ENCODE peak calls at places on chromosomes 2 and 18, in seven cellular contexts. V is WTC11, Q is MCF 10A, B is tibial artery, Y is fibroblast of mammary gland, H is glutamatergic neuron, A is stomach. T is an unnamed sample.

GRCh38 chr2:241751776-241752175 is 17.3 kb downstream of the D2HGDH start:
- DNase-seq in B (no peak), H (no peak), V (no peak), Q (no peak), Y (no peak), A (no peak), T (no peak)

GRCh38 chr18:63683152-63683551 is 19.6 kb upstream of the SERPINB11 start:
- DNase-seq in Y (peak), Q (peak), B (no peak), A (peak), V (peak), H (no peak), T (no peak)

GRCh38 chr2:207600211-207600610 is 25.0 kb downstream of the METTL21A start:
- DNase-seq in H (no peak), V (no peak), A (no peak), Q (no peak), Y (no peak), B (no peak), T (no peak)

GRCh38 chr2:223007531-223007930 is 44.5 kb upstream of the KCNE4 start:
- DNase-seq in H (no peak), Q (no peak), Y (peak), V (no peak), A (no peak), B (no peak), T (no peak)

GRCh38 chr2:2222931-2223330 is 108.1 kb downstream of the MYT1L start:
- DNase-seq in H (no peak), V (no peak), Y (no peak), B (no peak), Q (no peak), A (no peak), T (no peak)

GRCh38 chr2:225074366-225074765 is 32.1 kb upstream of the DOCK10 start:
- DNase-seq in Y (peak), A (no peak), H (no peak), Q (no peak), V (no peak), B (no peak), T (no peak)

GRCh38 chr2:215758691-215759090 is 254.7 kb downstream of the MREG start:
- DNase-seq in V (no peak), B (no peak), H (no peak), Q (no peak), A (no peak), Y (peak), T (no peak)

GRCh38 chr18:21191596-21192307 is 50.3 kb upstream of the GREB1L start:
- DNase-seq in V (peak), Q (peak), H (peak), A (peak), B (peak), Y (peak), T (peak)

GRCh38 chr2:237298323-237299118 is 115.4 kb downstream of the COL6A3 start:
- DNase-seq in Y (peak), Q (peak), H (no peak), A (no peak), B (no peak), V (no peak), T (no peak)

GRCh38 chr2:6845312-6845711 is 20.4 kb downstream of the CMPK2 start:
- DNase-seq in Q (no peak), V (no peak), A (no peak), Y (no peak), B (no peak), H (no peak), T (no peak)

GRCh38 chr2:80086831-80087230 is 217.7 kb downstream of the LRRTM1 start:
- DNase-seq in H (no peak), B (no peak), Y (peak), V (no peak), Q (peak), A (no peak), T (no peak)

GRCh38 chr18:63199743-63200241 is 119.8 kb downstream of the BCL2 start:
- DNase-seq in Y (no peak), V (no peak), B (no peak), Q (no peak), A (no peak), H (no peak), T (no peak)

GRCh38 chr18:45059695-45060094 is 379.0 kb downstream of the SETBP1 start:
- DNase-seq in H (no peak), B (no peak), Q (peak), V (no peak), A (no peak), Y (peak), T (no peak)

GRCh38 chr2:8380026-8380425 is 301.8 kb upstream of the ID2 start:
- DNase-seq in V (no peak), B (peak), Y (no peak), A (no peak), Q (no peak), H (no peak), T (peak)

GRCh38 chr2:155350783-155351580 is 652.5 kb downstream of the KCNJ3 start:
- DNase-seq in Q (no peak), V (no peak), B (no peak), Y (no peak), H (no peak), A (no peak), T (no peak)

GRCh38 chr18:79637181-79637920 is 42.3 kb upstream of the CTDP1 start:
- DNase-seq in V (peak), B (no peak), Y (no peak), A (no peak), H (no peak), Q (no peak), T (no peak)

DNA sequence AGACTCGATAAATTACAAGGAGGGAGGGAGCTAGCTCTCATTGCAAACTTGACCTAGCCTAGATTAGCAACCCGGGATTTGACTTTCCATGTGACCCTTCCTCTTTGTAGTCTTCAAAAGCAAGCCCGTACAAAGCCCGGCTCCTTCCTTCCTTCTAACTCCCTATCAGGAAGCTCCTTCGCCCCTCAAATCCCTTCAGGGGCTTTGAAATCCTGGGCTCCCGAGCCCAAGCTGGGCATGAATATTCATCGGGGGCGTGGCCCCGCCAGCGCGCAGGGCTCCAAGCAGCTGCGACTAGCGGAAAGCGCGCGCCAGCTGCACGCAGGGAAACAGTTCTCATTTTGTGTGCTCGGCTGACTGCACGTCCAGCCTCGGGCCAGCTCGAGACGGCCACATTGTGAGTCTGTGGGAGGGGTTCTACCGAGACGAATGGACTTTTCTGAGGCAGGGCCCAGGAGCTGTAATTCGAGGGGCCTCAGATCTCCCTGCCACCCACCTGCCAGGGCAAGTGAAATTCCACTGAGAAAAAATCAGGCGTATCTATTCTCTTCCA is 84.0 kb upstream of the PELI1 start:
- DNase-seq in V (peak), Y (peak), Q (peak), H (peak), A (peak), B (peak), T (peak)
- TF ChIP-seq CTCF in V (no peak), Y (no peak), Q (no peak), H (no peak), A (no peak), B (no peak), T (no peak)

GRCh38 chr18:3380384-3380961 is 69.5 kb upstream of the TGIF1 start:
- DNase-seq in B (peak), H (no peak), Y (peak), Q (peak), V (no peak), A (no peak), T (no peak)
- TF ChIP-seq CTCF in B (no peak), H (no peak), Y (peak), Q (peak), V (no peak), A (no peak), T (no peak)

GRCh38 chr2:231644426-231644825 is 51.8 kb downstream of the TEX44 start:
- DNase-seq in Y (no peak), Q (no peak), V (no peak), A (peak), H (no peak), B (no peak), T (no peak)

GRCh38 chr2:231643494-231643888 is 50.8 kb downstream of the TEX44 start:
- DNase-seq in Y (no peak), Q (no peak), H (no peak), V (no peak), B (no peak), A (no peak), T (no peak)

GRCh38 chr2:231646471-231646870 is 53.8 kb downstream of the TEX44 start:
- DNase-seq in H (no peak), Y (no peak), Q (peak), B (no peak), V (no peak), A (no peak), T (no peak)

GRCh38 chr2:231642631-231643493 is 50.2 kb downstream of the TEX44 start:
- DNase-seq in Q (peak), Y (peak), H (no peak), B (peak), A (peak), V (peak), T (peak)

DNA sequence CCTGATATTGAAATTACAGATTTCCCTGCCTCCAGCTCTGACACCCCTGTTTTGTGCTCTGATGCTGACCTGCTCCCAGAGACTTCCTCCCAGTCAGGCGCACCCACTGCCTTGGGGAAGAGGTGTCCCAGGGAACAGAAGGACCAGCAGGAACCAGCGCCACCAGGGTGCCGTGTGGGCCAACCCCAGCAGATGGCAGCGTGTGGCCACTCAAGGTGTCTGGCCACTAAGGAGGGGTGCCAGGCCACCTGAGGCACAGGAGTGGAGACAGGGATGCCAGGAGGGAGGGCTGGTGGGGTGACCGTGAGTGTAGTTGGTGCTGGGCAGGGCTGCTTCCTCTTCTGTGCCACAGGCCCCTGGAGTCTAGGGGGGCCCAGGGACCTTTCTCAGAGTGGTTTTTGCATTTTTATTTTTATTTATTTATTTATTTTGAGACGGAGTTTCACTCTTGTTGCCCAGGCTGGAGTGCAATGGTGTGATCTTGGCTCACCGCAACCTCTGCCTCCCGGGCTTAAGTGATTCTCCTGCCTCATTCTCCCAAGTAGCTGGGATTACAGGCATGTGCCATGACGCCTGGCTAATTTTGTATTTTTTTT is 56.0 kb downstream of the TEX44 start:
- DNase-seq in H (peak), Y (peak), B (peak), A (peak), Q (peak), V (peak), T (peak)
- TF ChIP-seq CTCF in H (peak), Y (peak), B (peak), A (peak), Q (peak), V (no peak), T (peak)

DNA sequence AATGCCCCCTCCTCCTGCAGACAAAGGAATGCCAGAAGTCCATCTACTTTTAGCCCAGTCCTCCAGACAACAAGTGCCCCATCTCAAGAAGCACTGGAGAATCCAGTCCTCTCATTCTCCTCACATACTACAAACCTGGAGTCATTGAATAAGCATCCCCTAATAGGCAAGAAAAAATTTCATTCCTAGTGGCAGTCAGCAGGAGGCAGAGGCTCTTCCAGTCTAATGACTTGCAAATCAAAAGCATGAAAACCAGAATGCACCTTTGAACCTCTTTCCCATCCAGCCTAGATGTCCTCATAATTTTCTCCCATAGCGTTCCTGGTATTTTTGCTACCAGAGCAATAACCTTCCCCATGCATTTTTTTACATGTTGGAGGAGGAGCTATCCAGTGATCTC is 252.7 kb downstream of the TTC32 start:
- DNase-seq in B (no peak), H (no peak), Y (peak), Q (peak), V (no peak), A (no peak), T (no peak)
- TF ChIP-seq CTCF in B (no peak), H (no peak), Y (peak), Q (no peak), V (no peak), A (no peak), T (no peak)

GRCh38 chr2:64625352-64626145 is 28.2 kb downstream of the SERTAD2 start:
- DNase-seq in H (no peak), Y (no peak), V (peak), A (no peak), Q (no peak), B (no peak), T (no peak)
- TF ChIP-seq CTCF in H (no peak), Y (no peak), V (no peak), A (no peak), Q (no peak), B (no peak), T (no peak)

T was measured in endothelial cell.